ENCODE peak calls at places on chromosomes 11 and 22, in six cellular contexts. One of them, this sample, is unnamed.

GRCh38 chr11:1384206-1384965 is 5.3 kb upstream of the BRSK2 start:
- DNase-seq in fibroblast of the conjunctiva: no peak
- DNase-seq in lung: no peak
- DNase-seq in pons: no peak
- DNase-seq in EL: no peak
- DNase-seq in HL-60: no peak
- DNase-seq in this sample: peak; percentile 8

GRCh38 chr11:114479331-114479730 is 40.1 kb downstream of the REXO2 start:
- DNase-seq in fibroblast of the conjunctiva: no peak
- DNase-seq in lung: no peak
- DNase-seq in pons: no peak
- DNase-seq in EL: peak; percentile 8
- DNase-seq in HL-60: no peak
- DNase-seq in this sample: no peak

GRCh38 chr11:91396243-91397133 is 828.1 kb upstream of the FAT3 start:
- DNase-seq in fibroblast of the conjunctiva: no peak
- DNase-seq in lung: no peak
- DNase-seq in pons: no peak
- DNase-seq in EL: no peak
- DNase-seq in HL-60: no peak
- DNase-seq in this sample: no peak

GRCh38 chr22:46055176-46055850 is 78.4 kb upstream of the WNT7B start:
- DNase-seq in fibroblast of the conjunctiva: no peak
- DNase-seq in lung: peak; percentile 40
- DNase-seq in pons: peak; percentile 66
- DNase-seq in EL: no peak
- DNase-seq in HL-60: no peak
- DNase-seq in this sample: no peak

GRCh38 chr11:35362571-35362980 is 56.8 kb downstream of the SLC1A2 start:
- DNase-seq in fibroblast of the conjunctiva: peak; percentile 72
- DNase-seq in lung: no peak
- DNase-seq in pons: no peak
- DNase-seq in EL: peak; percentile 33
- DNase-seq in HL-60: no peak
- DNase-seq in this sample: no peak

GRCh38 chr22:35301370-35301874 is 1.7 kb downstream of the TOM1 start:
- DNase-seq in fibroblast of the conjunctiva: peak; percentile 86
- DNase-seq in lung: peak; percentile 80
- DNase-seq in pons: peak; percentile 61
- DNase-seq in EL: peak; percentile 98
- DNase-seq in HL-60: peak; percentile 99
- DNase-seq in this sample: no peak

GRCh38 chr22:29443452-29443851 is 5.1 kb downstream of the RFPL1 start:
- DNase-seq in fibroblast of the conjunctiva: no peak
- DNase-seq in lung: no peak
- DNase-seq in pons: no peak
- DNase-seq in EL: no peak
- DNase-seq in HL-60: no peak
- DNase-seq in this sample: no peak

GRCh38 chr22:22030493-22031182 is 48.1 kb upstream of the TOP3B start:
- DNase-seq in fibroblast of the conjunctiva: no peak
- DNase-seq in lung: no peak
- DNase-seq in pons: no peak
- DNase-seq in EL: peak; percentile 21
- DNase-seq in HL-60: no peak
- DNase-seq in this sample: peak; percentile 84

GRCh38 chr22:45318168-45318557 is 8.4 kb downstream of the FAM118A start:
- DNase-seq in fibroblast of the conjunctiva: peak; percentile 86
- DNase-seq in lung: peak; percentile 56
- DNase-seq in pons: peak; percentile 71
- DNase-seq in EL: peak; percentile 86
- DNase-seq in HL-60: peak; percentile 38
- DNase-seq in this sample: peak; percentile 68

GRCh38 chr11:116730241-116730561 is 42.6 kb downstream of the BUD13 start:
- DNase-seq in fibroblast of the conjunctiva: no peak
- DNase-seq in lung: no peak
- DNase-seq in pons: no peak
- DNase-seq in EL: no peak
- DNase-seq in HL-60: no peak
- DNase-seq in this sample: no peak

GRCh38 chr11:34449013-34449412 is 10.3 kb downstream of the CAT start:
- DNase-seq in fibroblast of the conjunctiva: no peak
- DNase-seq in lung: no peak
- DNase-seq in pons: no peak
- DNase-seq in EL: no peak
- DNase-seq in HL-60: no peak
- DNase-seq in this sample: no peak

GRCh38 chr22:33806191-33806590 is 114.1 kb downstream of the LARGE1 start:
- DNase-seq in fibroblast of the conjunctiva: no peak
- DNase-seq in lung: no peak
- DNase-seq in pons: no peak
- DNase-seq in EL: no peak
- DNase-seq in HL-60: no peak
- DNase-seq in this sample: peak; percentile 15

GRCh38 chr11:77259681-77260080 is 41.8 kb downstream of the GDPD4 start:
- DNase-seq in fibroblast of the conjunctiva: peak; percentile 32
- DNase-seq in lung: no peak
- DNase-seq in pons: no peak
- DNase-seq in EL: peak; percentile 31
- DNase-seq in HL-60: no peak
- DNase-seq in this sample: no peak

GRCh38 chr22:20438678-20439492 is 1.3 kb upstream of the SCARF2 start:
- DNase-seq in fibroblast of the conjunctiva: no peak
- DNase-seq in lung: no peak
- DNase-seq in pons: no peak
- DNase-seq in EL: peak; percentile 49
- DNase-seq in HL-60: no peak
- DNase-seq in this sample: no peak

GRCh38 chr11:101127699-101128570 is 1.7 kb downstream of the PGR start:
- DNase-seq in fibroblast of the conjunctiva: no peak
- DNase-seq in lung: peak; percentile 28
- DNase-seq in pons: no peak
- DNase-seq in EL: no peak
- DNase-seq in HL-60: no peak
- DNase-seq in this sample: no peak

GRCh38 chr11:109994896-109995295 is 98.3 kb upstream of the ZC3H12C start:
- DNase-seq in fibroblast of the conjunctiva: no peak
- DNase-seq in lung: no peak
- DNase-seq in pons: no peak
- DNase-seq in EL: no peak
- DNase-seq in HL-60: no peak
- DNase-seq in this sample: no peak

GRCh38 chr11:79438631-79439429 is 2.0 kb downstream of the TENM4 start:
- DNase-seq in fibroblast of the conjunctiva: no peak
- DNase-seq in lung: no peak
- DNase-seq in pons: peak; percentile 43
- DNase-seq in EL: peak; percentile 18
- DNase-seq in HL-60: no peak
- DNase-seq in this sample: no peak

GRCh38 chr22:24063986-24064385 is 52.9 kb downstream of the CABIN1 start:
- DNase-seq in fibroblast of the conjunctiva: no peak
- DNase-seq in lung: no peak
- DNase-seq in pons: no peak
- DNase-seq in EL: no peak
- DNase-seq in HL-60: no peak
- DNase-seq in this sample: no peak

GRCh38 chr11:17405232-17406005 is 17.0 kb upstream of the KCNJ11 start:
- DNase-seq in fibroblast of the conjunctiva: peak; percentile 8
- DNase-seq in lung: peak; percentile 73
- DNase-seq in pons: peak; percentile 67
- DNase-seq in EL: peak; percentile 70
- DNase-seq in HL-60: no peak
- DNase-seq in this sample: no peak

GRCh38 chr22:19138217-19139000 is 6.0 kb downstream of the ESS2 start:
- DNase-seq in fibroblast of the conjunctiva: no peak
- DNase-seq in lung: no peak
- DNase-seq in pons: no peak
- DNase-seq in EL: no peak
- DNase-seq in HL-60: no peak
- DNase-seq in this sample: no peak

GRCh38 chr22:39897841-39898240 is 3.0 kb upstream of the GRAP2 start:
- DNase-seq in fibroblast of the conjunctiva: no peak
- DNase-seq in lung: no peak
- DNase-seq in pons: no peak
- DNase-seq in EL: no peak
- DNase-seq in HL-60: peak; percentile 12
- DNase-seq in this sample: no peak

This sample was measured in GM12878.